ENCODE peak calls at places on chromosomes 11 and 22, in four cellular contexts. N is PC-3, I is PC-9, E is fibroblast of pulmonary artery. K is an unnamed sample.

GRCh38 chr11:67055812-67056211 is 835 bp upstream of the RHOD start:
- DNase-seq in N (peak; percentile 70), E (no peak), I (peak; percentile 60), K (peak; percentile 61)

GRCh38 chr11:130170345-130170744 is 10.8 kb downstream of the ST14 start:
- DNase-seq in E (no peak), N (no peak), I (no peak), K (no peak)

GRCh38 chr11:65471410-65471762 is 27.5 kb upstream of the MALAT1 start:
- DNase-seq in E (peak; percentile 85), N (peak; percentile 59), I (peak; percentile 61), K (peak; percentile 62)

GRCh38 chr11:119375629-119376196 is 5.8 kb downstream of the USP2 start:
- DNase-seq in I (no peak), N (no peak), E (peak; percentile 71), K (peak; percentile 83)

GRCh38 chr11:115180272-115180671 is 323.9 kb downstream of the CADM1 start:
- DNase-seq in I (no peak), E (no peak), N (no peak), K (no peak)

GRCh38 chr11:87128372-87128771 is 90.6 kb downstream of the TMEM135 start:
- DNase-seq in E (no peak), I (no peak), N (no peak), K (no peak)

GRCh38 chr22:29799217-29799680 is 32.1 kb downstream of the UQCR10 start:
- DNase-seq in N (peak; percentile 92), I (peak; percentile 98), E (peak; percentile 97), K (peak; percentile 91)

GRCh38 chr11:134439181-134439580 is 27.1 kb upstream of the B3GAT1 start:
- DNase-seq in I (no peak), N (no peak), E (no peak), K (no peak)

GRCh38 chr11:31793264-31793663 is 17.9 kb downstream of the PAX6 start:
- DNase-seq in N (no peak), E (no peak), I (no peak), K (no peak)

GRCh38 chr11:73542175-73542574 is 55.7 kb downstream of the FAM168A start:
- DNase-seq in E (peak; percentile 56), I (no peak), N (no peak), K (no peak)

GRCh38 chr22:34414467-34415440 is 494.5 kb upstream of the LARGE1 start:
- DNase-seq in I (peak; percentile 62), N (peak; percentile 46), E (peak; percentile 1), K (no peak)

GRCh38 chr11:86212212-86212611 is 32.3 kb upstream of the EED start:
- DNase-seq in E (no peak), I (no peak), N (no peak), K (no peak)

GRCh38 chr11:1926156-1927031 is 6.9 kb downstream of the TNNT3 start:
- DNase-seq in I (no peak), E (no peak), N (no peak), K (no peak)

GRCh38 chr22:20141186-20142077 is 9.4 kb downstream of the CCDC188 start:
- DNase-seq in E (peak; percentile 43), I (no peak), N (no peak), K (peak; percentile 67)

GRCh38 chr11:75245356-75246005 is 4.9 kb downstream of the TPBGL start:
- DNase-seq in N (peak; percentile 24), I (no peak), E (no peak), K (no peak)

GRCh38 chr11:11163256-11163655 is 189.8 kb downstream of the CSNK2A3 start:
- DNase-seq in I (no peak), N (peak; percentile 24), E (peak; percentile 3), K (peak; percentile 9)

GRCh38 chr11:129740125-129740719 is 75.4 kb upstream of the TMEM45B start:
- DNase-seq in I (no peak), E (no peak), N (no peak), K (no peak)

GRCh38 chr11:95289378-95289777 is 58.4 kb upstream of the SESN3 start:
- DNase-seq in N (peak; percentile 68), E (no peak), I (no peak), K (no peak)

GRCh38 chr11:126080206-126080941 is 17.7 kb upstream of the CDON start:
- DNase-seq in N (peak; percentile 89), I (peak; percentile 82), E (no peak), K (no peak)

GRCh38 chr11:6328321-6328720 is 8.0 kb upstream of the CAVIN3 start:
- DNase-seq in I (no peak), N (no peak), E (peak; percentile 39), K (no peak)

GRCh38 chr22:27561301-27561820 is 240.2 kb downstream of the MN1 start:
- DNase-seq in E (peak; percentile 56), N (no peak), I (no peak), K (no peak)

GRCh38 chr11:131392528-131393255 is 22.3 kb downstream of the NTM start:
- DNase-seq in E (no peak), I (no peak), N (peak; percentile 9), K (no peak)

GRCh38 chr11:47979378-47980092 is 824 bp upstream of the PTPRJ start:
- DNase-seq in N (no peak), E (no peak), I (peak; percentile 50), K (no peak)

GRCh38 chr22:31626427-31627150 is 35.4 kb downstream of the PISD start:
- DNase-seq in I (no peak), N (no peak), E (peak; percentile 37), K (peak; percentile 27)

GRCh38 chr11:113773092-113773415 is 438 bp downstream of the ZW10 start:
- DNase-seq in E (peak; percentile 29), I (no peak), N (peak; percentile 33), K (peak; percentile 42)

GRCh38 chr22:47192106-47192650 is 429.7 kb downstream of the TBC1D22A start:
- DNase-seq in N (no peak), I (no peak), E (no peak), K (no peak)

GRCh38 chr11:123284454-123284853 is 89.4 kb upstream of the CLMP start:
- DNase-seq in N (no peak), E (no peak), I (no peak), K (no peak)

GRCh38 chr11:126048198-126048597 is 14.5 kb downstream of the CDON start:
- DNase-seq in N (no peak), E (no peak), I (no peak), K (no peak)

GRCh38 chr22:29306830-29307657 is 594 bp downstream of the GAS2L1 start:
- DNase-seq in E (peak; percentile 73), I (no peak), N (peak; percentile 80), K (peak; percentile 92)

GRCh38 chr11:68581901-68582300 is 102.4 kb upstream of the GAL start:
- DNase-seq in N (no peak), E (no peak), I (no peak), K (no peak)

GRCh38 chr11:68582416-68583046 is 101.8 kb upstream of the GAL start:
- DNase-seq in I (no peak), E (no peak), N (no peak), K (no peak)

GRCh38 chr11:68584991-68585524 is 99.3 kb upstream of the GAL start:
- DNase-seq in N (no peak), I (no peak), E (no peak), K (no peak)

GRCh38 chr11:68583047-68583446 is 101.3 kb upstream of the GAL start:
- DNase-seq in E (peak; percentile 62), I (no peak), N (peak; percentile 21), K (peak; percentile 5)

GRCh38 chr11:68584097-68584496 is 100.2 kb upstream of the GAL start:
- DNase-seq in I (no peak), E (peak; percentile 25), N (peak; percentile 54), K (no peak)
- TF ChIP-seq CTCF in I (peak; percentile 78), E (peak; percentile 58), N (peak; percentile 90), K (peak; percentile 50)

GRCh38 chr11:30422389-30422788 is 99.5 kb downstream of the ARL14EP start:
- DNase-seq in E (no peak), I (no peak), N (no peak), K (no peak)

GRCh38 chr11:30424851-30425250 is 101.9 kb downstream of the ARL14EP start:
- DNase-seq in N (no peak), I (no peak), E (no peak), K (no peak)

GRCh38 chr11:30422828-30423648 is 100.1 kb downstream of the ARL14EP start:
- DNase-seq in N (no peak), E (no peak), I (no peak), K (no peak)

GRCh38 chr11:30423886-30424285 is 101.0 kb downstream of the ARL14EP start:
- DNase-seq in E (no peak), I (no peak), N (no peak), K (no peak)

GRCh38 chr11:30424336-30424735 is 101.4 kb downstream of the ARL14EP start:
- DNase-seq in N (no peak), I (no peak), E (no peak), K (no peak)
- H3K4me3 ChIP-seq in N (no peak overlapping the region), I (no peak overlapping the region), E (no peak overlapping the region), K (no peak overlapping the region)

DNA sequence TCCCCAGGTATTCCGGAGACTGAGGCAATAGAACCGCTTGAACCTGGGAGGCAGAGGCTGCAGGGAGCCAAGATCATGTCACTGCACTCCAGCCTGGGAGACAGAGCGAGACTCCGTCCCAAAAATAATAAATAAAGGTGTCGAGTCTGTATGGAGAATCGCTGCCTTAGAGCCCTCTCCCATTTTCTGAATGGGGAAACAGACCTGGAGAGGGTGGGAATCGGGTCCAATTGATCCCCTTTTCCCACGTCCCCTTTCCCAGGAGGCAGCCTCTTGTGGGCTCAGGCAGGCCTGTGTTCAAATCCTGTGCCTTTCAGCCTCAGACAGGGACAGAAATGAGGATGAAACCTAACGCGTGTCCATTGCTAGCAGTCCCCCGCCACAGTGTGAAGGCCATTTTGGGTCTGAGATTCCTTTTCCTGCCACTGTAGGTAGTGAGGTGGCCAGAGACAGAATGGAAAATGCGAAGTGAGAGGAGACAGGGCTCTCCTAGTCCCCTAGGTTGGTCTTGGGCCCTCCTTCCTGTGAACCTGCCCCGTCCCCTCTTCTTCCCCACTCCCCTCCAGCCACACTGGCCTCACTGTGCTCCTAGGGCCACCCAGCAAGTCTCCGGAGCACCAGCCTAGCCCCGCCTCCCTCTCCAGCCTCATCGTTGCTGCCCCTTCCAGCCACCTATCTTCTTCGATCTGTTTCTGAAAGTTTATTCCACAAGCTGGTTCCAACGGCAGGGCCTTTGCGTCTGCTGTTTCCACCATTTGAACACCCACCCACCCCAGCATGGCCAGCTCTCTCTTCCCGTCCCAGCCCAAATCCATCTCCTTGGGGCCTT is 2.7 kb upstream of the POLDIP3 start:
- DNase-seq in N (no peak), E (no peak), I (no peak), K (peak; percentile 19)
- TF ChIP-seq CTCF in N (no peak), E (no peak), I (no peak), K (no peak)

DNA sequence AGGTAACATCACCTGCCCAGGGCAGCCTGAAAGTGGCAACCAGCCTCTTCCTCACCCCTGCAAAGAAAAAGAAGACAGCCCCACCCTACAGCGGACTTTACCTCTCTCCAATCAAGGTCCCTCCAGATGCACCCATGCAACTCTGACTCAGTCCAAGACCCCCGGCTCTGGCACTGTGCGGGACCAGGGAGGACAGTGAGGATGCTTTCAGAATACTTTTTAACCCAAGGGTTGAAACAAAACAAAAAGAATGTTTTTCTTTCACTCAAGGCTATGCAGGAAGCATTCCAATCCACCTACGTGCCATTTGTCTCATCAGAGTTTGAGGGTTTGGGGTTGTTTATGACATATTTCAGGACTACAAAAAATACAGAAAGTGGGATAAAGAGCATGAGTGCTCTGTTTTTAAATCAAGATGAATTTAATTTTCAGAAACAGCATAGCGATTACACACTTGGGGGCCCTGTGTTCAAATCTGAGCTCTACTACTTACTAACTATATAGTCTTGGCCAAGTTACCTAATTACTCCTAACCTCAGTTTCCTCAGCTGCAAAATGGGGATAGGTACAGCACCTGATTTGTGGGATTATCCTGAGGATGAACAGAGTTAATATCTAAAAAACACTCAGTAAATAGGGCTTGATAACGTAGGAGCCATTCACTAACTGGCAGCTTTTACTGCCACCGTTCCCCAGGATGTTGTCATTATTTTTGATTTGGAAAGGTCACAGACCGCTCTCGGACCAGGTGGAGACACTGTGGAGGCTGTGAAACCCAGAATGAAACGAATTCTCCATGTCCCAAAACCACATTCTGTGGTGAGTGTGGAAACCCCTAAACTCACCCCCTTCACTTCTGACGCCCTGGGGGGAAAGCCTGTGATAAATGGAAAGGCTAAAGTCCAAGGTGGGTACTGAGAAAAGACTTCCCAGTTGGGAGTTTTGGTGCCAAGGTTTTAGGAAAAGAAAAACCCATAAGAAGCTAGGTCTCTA is 5.6 kb downstream of the PLAAT3 start:
- DNase-seq in E (peak; percentile 61), I (peak; percentile 92), N (no peak), K (peak; percentile 52)
- H3K4me3 ChIP-seq in E (no peak overlapping the region), I (peak overlapping the region; percentile 33), N (no peak overlapping the region), K (no peak overlapping the region)